ENCODE peak calls at places on chromosomes 6 and 20, in seven cellular contexts. Q, S, B, M, T, N and X are unnamed samples.

GRCh38 chr20:50628326-50628725 is 63.0 kb downstream of the RIPOR3 start:
- DNase-seq in B (no peak), S (no peak), M (no peak), N (peak), Q (no peak), T (no peak), X (peak)

GRCh38 chr6:41779336-41779735 is 364 bp downstream of the FRS3 start:
- DNase-seq in Q (no peak), M (no peak), S (no peak), B (no peak), T (no peak), N (no peak), X (no peak)

GRCh38 chr6:20575691-20576451 is 41.6 kb downstream of the CDKAL1 start:
- DNase-seq in T (no peak), S (no peak), Q (no peak), M (no peak), N (no peak), B (no peak), X (no peak)

GRCh38 chr6:33620158-33620583 is 951 bp upstream of the ITPR3 start:
- DNase-seq in Q (no peak), T (no peak), B (peak), N (peak), M (no peak), S (peak), X (peak)

GRCh38 chr20:39110819-39111136 is 148.6 kb downstream of the DHX35 start:
- DNase-seq in M (no peak), Q (no peak), T (no peak), N (no peak), S (no peak), B (no peak), X (no peak)

GRCh38 chr6:75349262-75349984 is 64.8 kb upstream of the TMEM30A start:
- DNase-seq in Q (peak), M (no peak), T (peak), B (no peak), N (peak), S (no peak), X (peak)

GRCh38 chr6:170124150-170124549 is 166.7 kb downstream of the DLL1 start:
- DNase-seq in Q (no peak), N (no peak), B (no peak), T (no peak), M (no peak), S (no peak), X (no peak)

GRCh38 chr6:148803979-148804378 is 57.1 kb downstream of the UST start:
- DNase-seq in S (no peak), N (no peak), Q (no peak), B (no peak), M (no peak), T (peak), X (no peak)

GRCh38 chr20:37986873-37987601 is 46.2 kb downstream of the TTI1 start:
- DNase-seq in S (no peak), B (peak), Q (no peak), T (peak), N (no peak), M (no peak), X (peak)

GRCh38 chr6:116550796-116551195 is 2.8 kb upstream of the CALHM4 start:
- DNase-seq in S (no peak), M (no peak), Q (no peak), B (no peak), N (no peak), T (no peak), X (no peak)

GRCh38 chr6:16288163-16288562 is 49.8 kb downstream of the GMPR start:
- DNase-seq in M (no peak), B (no peak), N (no peak), S (no peak), T (no peak), Q (no peak), X (no peak)

GRCh38 chr6:48973486-48973885 is 489.6 kb downstream of the MMUT start:
- DNase-seq in M (no peak), S (no peak), B (no peak), Q (no peak), T (peak), N (no peak), X (no peak)

GRCh38 chr6:56862415-56863175 is 92.3 kb upstream of the BEND6 start:
- DNase-seq in S (no peak), T (peak), B (no peak), M (no peak), N (no peak), Q (no peak), X (no peak)

GRCh38 chr6:101728388-101728787 is 334.9 kb downstream of the GRIK2 start:
- DNase-seq in B (no peak), N (no peak), T (no peak), Q (no peak), M (no peak), S (no peak), X (no peak)